ENCODE peak calls at places on chromosomes 6 and 20, in seven cellular contexts. One of them, this sample, is unnamed.

GRCh38 chr20:7085448-7085847 is 318.0 kb downstream of the BMP2 start:
- DNase-seq in mesendoderm: no peak
- DNase-seq in H9: no peak
- DNase-seq in trophoblast cell: no peak
- DNase-seq in IMR-90: no peak
- DNase-seq in mesenchymal stem cell: peak
- DNase-seq in H1: no peak
- DNase-seq in this sample: no peak

GRCh38 chr20:9392892-9393857 is 121.2 kb upstream of the LAMP5 start:
- DNase-seq in mesenchymal stem cell: peak
- DNase-seq in trophoblast cell: peak
- DNase-seq in IMR-90: peak
- DNase-seq in H1: peak
- DNase-seq in mesendoderm: peak
- DNase-seq in H9: peak
- DNase-seq in this sample: peak

GRCh38 chr20:15882553-15882952 is 690.7 kb downstream of the KIF16B start:
- DNase-seq in H1: no peak
- DNase-seq in trophoblast cell: no peak
- DNase-seq in mesendoderm: no peak
- DNase-seq in IMR-90: no peak
- DNase-seq in H9: no peak
- DNase-seq in mesenchymal stem cell: no peak
- DNase-seq in this sample: no peak

GRCh38 chr6:108726726-108727339 is 121.4 kb upstream of the ARMC2 start:
- DNase-seq in mesendoderm: no peak
- DNase-seq in trophoblast cell: no peak
- DNase-seq in IMR-90: no peak
- DNase-seq in H9: no peak
- DNase-seq in mesenchymal stem cell: no peak
- DNase-seq in H1: no peak
- DNase-seq in this sample: no peak

GRCh38 chr6:31547727-31548422 is 467 bp downstream of the NFKBIL1 start:
- DNase-seq in H1: no peak
- DNase-seq in mesendoderm: no peak
- DNase-seq in mesenchymal stem cell: no peak
- DNase-seq in H9: no peak
- DNase-seq in trophoblast cell: no peak
- DNase-seq in IMR-90: no peak
- DNase-seq in this sample: no peak

GRCh38 chr20:33443512-33444239 is at the start of gene SNTA1:
- DNase-seq in H1: peak
- DNase-seq in IMR-90: peak
- DNase-seq in mesenchymal stem cell: peak
- DNase-seq in H9: peak
- DNase-seq in trophoblast cell: peak
- DNase-seq in mesendoderm: peak
- DNase-seq in this sample: peak

GRCh38 chr6:29442670-29443184 is 3.6 kb downstream of the OR10C1 start:
- DNase-seq in mesendoderm: no peak
- DNase-seq in H1: no peak
- DNase-seq in mesenchymal stem cell: no peak
- DNase-seq in trophoblast cell: peak
- DNase-seq in IMR-90: no peak
- DNase-seq in H9: no peak
- DNase-seq in this sample: no peak

GRCh38 chr20:16025084-16025483 is 548.2 kb downstream of the KIF16B start:
- DNase-seq in H1: no peak
- DNase-seq in H9: no peak
- DNase-seq in trophoblast cell: no peak
- DNase-seq in IMR-90: no peak
- DNase-seq in mesendoderm: no peak
- DNase-seq in mesenchymal stem cell: no peak
- DNase-seq in this sample: no peak

GRCh38 chr6:105793132-105793531 is 293.0 kb upstream of the PRDM1 start:
- DNase-seq in H9: no peak
- DNase-seq in IMR-90: no peak
- DNase-seq in mesenchymal stem cell: no peak
- DNase-seq in H1: no peak
- DNase-seq in trophoblast cell: peak
- DNase-seq in mesendoderm: peak
- DNase-seq in this sample: no peak

GRCh38 chr20:41166201-41167117 is 29.1 kb downstream of the PLCG1 start:
- DNase-seq in trophoblast cell: no peak
- DNase-seq in IMR-90: no peak
- DNase-seq in mesendoderm: no peak
- DNase-seq in H1: no peak
- DNase-seq in mesenchymal stem cell: no peak
- DNase-seq in H9: no peak
- DNase-seq in this sample: no peak

GRCh38 chr20:63014710-63015109 is 7.9 kb upstream of the BHLHE23 start:
- DNase-seq in H1: no peak
- DNase-seq in H9: peak
- DNase-seq in mesendoderm: peak
- DNase-seq in IMR-90: no peak
- DNase-seq in mesenchymal stem cell: no peak
- DNase-seq in trophoblast cell: no peak
- DNase-seq in this sample: peak

GRCh38 chr6:122098091-122098769 is 301.2 kb upstream of the HSF2 start:
- DNase-seq in IMR-90: no peak
- DNase-seq in mesenchymal stem cell: peak
- DNase-seq in H9: no peak
- DNase-seq in mesendoderm: no peak
- DNase-seq in trophoblast cell: no peak
- DNase-seq in H1: no peak
- DNase-seq in this sample: no peak

GRCh38 chr6:158086706-158087518 is 81.2 kb downstream of the SERAC1 start:
- DNase-seq in H1: peak
- DNase-seq in mesenchymal stem cell: no peak
- DNase-seq in trophoblast cell: no peak
- DNase-seq in IMR-90: no peak
- DNase-seq in mesendoderm: no peak
- DNase-seq in H9: no peak
- DNase-seq in this sample: no peak

DNA sequence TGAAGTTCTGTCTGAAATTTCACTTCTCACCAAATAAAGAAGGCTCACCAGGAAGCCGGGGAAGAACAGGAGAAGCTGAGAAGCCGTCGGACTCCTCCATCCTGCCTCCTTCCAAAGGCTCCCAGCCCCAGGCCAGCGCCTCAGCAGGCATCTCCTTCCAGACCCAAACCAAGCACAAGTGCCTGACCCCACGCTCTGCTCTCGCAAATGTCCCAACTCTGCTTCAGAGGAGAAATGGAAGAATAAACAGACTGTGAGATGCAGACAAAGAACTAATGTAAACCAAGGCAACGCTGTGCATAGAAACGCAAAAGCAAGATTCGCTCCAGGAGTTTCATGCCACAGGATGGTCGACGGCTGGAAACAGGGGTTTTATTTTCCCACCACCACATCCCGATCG is 100.3 kb upstream of the EXOC2 start:
- DNase-seq in H1: no peak
- DNase-seq in mesenchymal stem cell: no peak
- DNase-seq in IMR-90: no peak
- DNase-seq in trophoblast cell: no peak
- DNase-seq in H9: no peak
- DNase-seq in mesendoderm: no peak
- DNase-seq in this sample: no peak
- H4K8ac ChIP-seq in H1: no peak
- H4K8ac ChIP-seq in mesenchymal stem cell: no peak
- H4K8ac ChIP-seq in IMR-90: no peak
- H4K8ac ChIP-seq in trophoblast cell: no peak
- H4K8ac ChIP-seq in H9: no peak
- H4K8ac ChIP-seq in mesendoderm: no peak
- H4K8ac ChIP-seq in this sample: no peak

GRCh38 chr20:47866480-47866879 is 81.2 kb upstream of the SULF2 start:
- DNase-seq in H1: no peak
- DNase-seq in trophoblast cell: no peak
- DNase-seq in H9: no peak
- DNase-seq in mesendoderm: no peak
- DNase-seq in IMR-90: no peak
- DNase-seq in mesenchymal stem cell: no peak
- DNase-seq in this sample: no peak
- H3K4ac ChIP-seq in H1: no peak
- H3K4ac ChIP-seq in trophoblast cell: no peak
- H3K4ac ChIP-seq in H9: no peak
- H3K4ac ChIP-seq in mesendoderm: no peak
- H3K4ac ChIP-seq in IMR-90: no peak
- H3K4ac ChIP-seq in mesenchymal stem cell: no peak
- H3K4ac ChIP-seq in this sample: no peak

GRCh38 chr6:155534678-155535077 is 79.0 kb upstream of the NOX3 start:
- DNase-seq in H9: no peak
- DNase-seq in mesendoderm: no peak
- DNase-seq in IMR-90: no peak
- DNase-seq in trophoblast cell: no peak
- DNase-seq in H1: no peak
- DNase-seq in mesenchymal stem cell: no peak
- DNase-seq in this sample: no peak
- H4K8ac ChIP-seq in H9: no peak
- H4K8ac ChIP-seq in mesendoderm: no peak
- H4K8ac ChIP-seq in IMR-90: no peak
- H4K8ac ChIP-seq in trophoblast cell: no peak
- H4K8ac ChIP-seq in H1: no peak
- H4K8ac ChIP-seq in mesenchymal stem cell: no peak
- H4K8ac ChIP-seq in this sample: no peak

GRCh38 chr20:14723614-14724013 is 386.2 kb upstream of the FLRT3 start:
- DNase-seq in mesenchymal stem cell: no peak
- DNase-seq in H9: no peak
- DNase-seq in H1: no peak
- DNase-seq in trophoblast cell: no peak
- DNase-seq in IMR-90: no peak
- DNase-seq in mesendoderm: no peak
- DNase-seq in this sample: no peak
- H3K4ac ChIP-seq in mesenchymal stem cell: no peak
- H3K4ac ChIP-seq in H9: no peak
- H3K4ac ChIP-seq in H1: no peak
- H3K4ac ChIP-seq in trophoblast cell: no peak
- H3K4ac ChIP-seq in IMR-90: no peak
- H3K4ac ChIP-seq in mesendoderm: no peak
- H3K4ac ChIP-seq in this sample: no peak

DNA sequence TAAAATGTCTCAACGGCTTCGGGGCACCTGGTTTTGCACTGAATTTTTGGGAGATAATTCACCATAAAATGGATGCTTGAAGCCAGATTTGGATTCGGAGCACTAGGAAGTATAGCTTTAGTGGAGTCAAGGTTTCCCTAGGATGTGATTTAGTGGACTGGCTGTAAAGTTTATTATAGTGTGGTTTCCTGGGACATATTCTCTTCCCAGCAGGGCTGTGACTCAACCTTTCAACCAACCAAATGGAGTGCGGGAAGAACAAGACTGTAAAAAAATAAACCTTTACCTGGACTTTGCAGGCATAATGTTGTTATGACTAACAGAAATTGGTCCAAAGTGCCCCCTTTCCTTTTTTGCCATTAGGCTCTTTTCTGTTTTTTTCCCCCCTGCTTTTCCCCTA is 327.4 kb upstream of the MAN1A1 start:
- DNase-seq in mesenchymal stem cell: peak
- DNase-seq in trophoblast cell: no peak
- DNase-seq in H1: no peak
- DNase-seq in IMR-90: peak
- DNase-seq in H9: no peak
- DNase-seq in mesendoderm: no peak
- DNase-seq in this sample: no peak
- H4K8ac ChIP-seq in mesenchymal stem cell: no peak
- H4K8ac ChIP-seq in trophoblast cell: no peak
- H4K8ac ChIP-seq in H1: no peak
- H4K8ac ChIP-seq in IMR-90: no peak
- H4K8ac ChIP-seq in H9: no peak
- H4K8ac ChIP-seq in mesendoderm: no peak
- H4K8ac ChIP-seq in this sample: no peak

DNA sequence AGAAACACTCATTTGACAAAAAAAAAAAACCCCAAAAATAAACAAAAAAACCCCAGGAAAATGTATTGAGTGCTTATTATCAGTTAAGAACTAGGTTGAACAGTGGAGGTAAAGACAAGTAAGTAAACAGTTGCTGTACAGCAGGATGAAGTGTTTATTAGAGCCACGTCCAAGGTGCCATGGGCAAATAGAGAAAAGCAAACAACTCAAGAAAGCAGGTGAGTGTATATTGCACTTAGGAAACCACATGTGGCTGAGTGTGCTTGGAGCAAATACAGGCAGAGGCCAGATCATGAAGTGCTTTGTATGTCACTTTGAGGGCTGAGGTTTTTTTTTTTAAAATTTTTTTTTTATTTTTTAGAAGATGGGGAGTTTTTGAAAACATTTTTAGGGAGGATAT is 98.3 kb downstream of the MACROD2 start:
- DNase-seq in H1: no peak
- DNase-seq in IMR-90: no peak
- DNase-seq in mesenchymal stem cell: no peak
- DNase-seq in mesendoderm: no peak
- DNase-seq in H9: no peak
- DNase-seq in trophoblast cell: no peak
- DNase-seq in this sample: no peak
- H3K4ac ChIP-seq in H1: no peak
- H3K4ac ChIP-seq in IMR-90: no peak
- H3K4ac ChIP-seq in mesenchymal stem cell: no peak
- H3K4ac ChIP-seq in mesendoderm: no peak
- H3K4ac ChIP-seq in H9: no peak
- H3K4ac ChIP-seq in trophoblast cell: no peak
- H3K4ac ChIP-seq in this sample: no peak

GRCh38 chr6:91276315-91276714 is 689.4 kb upstream of the MAP3K7 start:
- DNase-seq in H9: no peak
- DNase-seq in IMR-90: peak
- DNase-seq in trophoblast cell: no peak
- DNase-seq in mesendoderm: peak
- DNase-seq in H1: no peak
- DNase-seq in mesenchymal stem cell: peak
- DNase-seq in this sample: no peak
- H4K8ac ChIP-seq in H9: no peak
- H4K8ac ChIP-seq in IMR-90: no peak
- H4K8ac ChIP-seq in trophoblast cell: no peak
- H4K8ac ChIP-seq in mesendoderm: no peak
- H4K8ac ChIP-seq in H1: no peak
- H4K8ac ChIP-seq in mesenchymal stem cell: no peak
- H4K8ac ChIP-seq in this sample: no peak